ENCODE peak calls at places on chromosomes 4 and X, in five cellular contexts. Q is ecto neural progenitor cell, S is EH, X is astrocyte, F is right cardiac atrium. W is an unnamed sample.

GRCh38 chr4:38983756-38984647 is 48.2 kb downstream of the TMEM156 start:
- DNase-seq in Q (no peak), S (peak; percentile 67), X (peak; percentile 73), F (no peak), W (no peak)

GRCh38 chr4:5044341-5044740 is 6.9 kb upstream of the STK32B start:
- DNase-seq in Q (no peak), S (no peak), X (no peak), F (no peak), W (no peak)

GRCh38 chr4:155780773-155781172 is 22.0 kb downstream of the GUCY1B1 start:
- DNase-seq in Q (no peak), S (no peak), X (no peak), F (no peak), W (no peak)

GRCh38 chr4:9976781-9977180 is 44.5 kb downstream of the SLC2A9 start:
- DNase-seq in Q (no peak), S (no peak), X (no peak), F (no peak), W (no peak)

GRCh38 chrX:76971393-76972376 is 475.5 kb upstream of the FGF16 start:
- DNase-seq in Q (no peak), S (no peak), X (no peak), F (no peak), W (no peak)

GRCh38 chrX:12403474-12404082 is 265.3 kb downstream of the FRMPD4 start:
- DNase-seq in Q (no peak), S (peak; percentile 59), X (no peak), F (no peak), W (no peak)

GRCh38 chr4:17502764-17503163 is 9.1 kb downstream of the QDPR start:
- DNase-seq in Q (no peak), S (peak; percentile 12), X (peak; percentile 73), F (no peak), W (no peak)

GRCh38 chrX:17443546-17443945 is 68.5 kb downstream of the NHS start:
- DNase-seq in Q (no peak), S (no peak), X (no peak), F (no peak), W (no peak)

GRCh38 chr4:161767116-161767515 is 396.7 kb downstream of the FSTL5 start:
- DNase-seq in Q (no peak), S (no peak), X (peak; percentile 94), F (no peak), W (no peak)

GRCh38 chr4:185950891-185951290 is 118.1 kb upstream of the TLR3 start:
- DNase-seq in Q (no peak), S (no peak), X (peak; percentile 68), F (no peak), W (no peak)

GRCh38 chrX:108811891-108812290 is 75.5 kb upstream of the IRS4 start:
- DNase-seq in Q (no peak), S (no peak), X (no peak), F (no peak), W (no peak)

GRCh38 chr4:10384974-10385373 is 72.3 kb downstream of the ZNF518B start:
- DNase-seq in Q (no peak), S (no peak), X (no peak), F (no peak), W (no peak)

GRCh38 chr4:54473077-54473545 is 184.6 kb upstream of the KIT start:
- DNase-seq in Q (no peak), S (peak; percentile 44), X (no peak), F (no peak), W (no peak)

GRCh38 chrX:20863649-20864048 is 510.6 kb upstream of the CNKSR2 start:
- DNase-seq in Q (no peak), S (no peak), X (no peak), F (no peak), W (no peak)

GRCh38 chr4:41957634-41958033 is 22.4 kb downstream of the TMEM33 start:
- DNase-seq in Q (no peak), S (peak; percentile 23), X (no peak), F (no peak), W (no peak)

GRCh38 chr4:158535130-158535614 is 13.5 kb downstream of the RXFP1 start:
- DNase-seq in Q (no peak), S (peak; percentile 87), X (peak; percentile 84), F (peak; percentile 12), W (no peak)

GRCh38 chr4:108902769-108903168 is 139.9 kb upstream of the ETNPPL start:
- DNase-seq in Q (no peak), S (no peak), X (no peak), F (no peak), W (no peak)

GRCh38 chr4:48342559-48342878 is 1.2 kb downstream of the SLAIN2 start:
- DNase-seq in Q (no peak), S (no peak), X (no peak), F (no peak), W (no peak)

GRCh38 chr4:142741995-142742394 is 104.1 kb downstream of the INPP4B start:
- DNase-seq in Q (no peak), S (no peak), X (no peak), F (no peak), W (no peak)

GRCh38 chr4:112170451-112170993 is 25.3 kb downstream of the FAM241A start:
- DNase-seq in Q (no peak), S (peak; percentile 89), X (peak; percentile 68), F (no peak), W (no peak)

GRCh38 chr4:115950806-115951205 is 837.4 kb upstream of the NDST4 start:
- DNase-seq in Q (no peak), S (no peak), X (no peak), F (no peak), W (no peak)

GRCh38 chr4:23855912-23856605 is 33.8 kb downstream of the PPARGC1A start:
- DNase-seq in Q (no peak), S (no peak), X (peak; percentile 70), F (no peak), W (no peak)